ENCODE peak calls at places on chromosomes 1 and 21, in four cellular contexts. One of them, this sample, is unnamed.

GRCh38 chr1:181356505-181357340 is 126.6 kb upstream of the CACNA1E start:
- DNase-seq in upper lobe of right lung: no peak
- DNase-seq in IMR-90: no peak
- DNase-seq in OCI-LY7: no peak
- DNase-seq in this sample: no peak

GRCh38 chr1:28195780-28196179 is 19.3 kb upstream of the PTAFR start:
- DNase-seq in upper lobe of right lung: peak; percentile 18
- DNase-seq in OCI-LY7: no peak
- DNase-seq in IMR-90: no peak
- DNase-seq in this sample: no peak

GRCh38 chr1:89566761-89567174 is 42.1 kb downstream of the LRRC8B start:
- DNase-seq in IMR-90: peak; percentile 13
- DNase-seq in upper lobe of right lung: peak; percentile 68
- DNase-seq in OCI-LY7: no peak
- DNase-seq in this sample: no peak

GRCh38 chr21:35508389-35508888 is 459.3 kb upstream of the RUNX1 start:
- DNase-seq in OCI-LY7: peak; percentile 17
- DNase-seq in upper lobe of right lung: peak; percentile 80
- DNase-seq in IMR-90: peak; percentile 65
- DNase-seq in this sample: peak; percentile 58

GRCh38 chr1:201624741-201625646 is 86.1 kb downstream of the NAV1 start:
- DNase-seq in IMR-90: peak; percentile 98
- DNase-seq in upper lobe of right lung: no peak
- DNase-seq in OCI-LY7: no peak
- DNase-seq in this sample: peak; percentile 98

GRCh38 chr1:1680031-1680911 is 12.3 kb downstream of the SLC35E2B start:
- DNase-seq in IMR-90: no peak
- DNase-seq in OCI-LY7: no peak
- DNase-seq in upper lobe of right lung: no peak
- DNase-seq in this sample: no peak

GRCh38 chr1:92853299-92853698 is 21.5 kb downstream of the RPL5 start:
- DNase-seq in upper lobe of right lung: no peak
- DNase-seq in OCI-LY7: no peak
- DNase-seq in IMR-90: no peak
- DNase-seq in this sample: no peak

GRCh38 chr1:226987179-226987536 is 47.1 kb downstream of the COQ8A start:
- DNase-seq in upper lobe of right lung: no peak
- DNase-seq in OCI-LY7: no peak
- DNase-seq in IMR-90: no peak
- DNase-seq in this sample: no peak

GRCh38 chr1:212388985-212389716 is 25.5 kb downstream of the PACC1 start:
- DNase-seq in OCI-LY7: no peak
- DNase-seq in IMR-90: no peak
- DNase-seq in upper lobe of right lung: no peak
- DNase-seq in this sample: no peak

GRCh38 chr1:245888809-245889208 is 618.3 kb downstream of the SMYD3 start:
- DNase-seq in OCI-LY7: peak; percentile 51
- DNase-seq in IMR-90: peak; percentile 41
- DNase-seq in upper lobe of right lung: no peak
- DNase-seq in this sample: peak; percentile 23

GRCh38 chr1:34250342-34250741 is 73.6 kb downstream of the C1orf94 start:
- DNase-seq in IMR-90: no peak
- DNase-seq in OCI-LY7: no peak
- DNase-seq in upper lobe of right lung: no peak
- DNase-seq in this sample: no peak

GRCh38 chr1:110187139-110187890 is 22.8 kb upstream of the KCNC4 start:
- DNase-seq in upper lobe of right lung: no peak
- DNase-seq in OCI-LY7: no peak
- DNase-seq in IMR-90: no peak
- DNase-seq in this sample: peak; percentile 75

GRCh38 chr1:206430031-206430983 is 40.0 kb upstream of the IKBKE start:
- DNase-seq in upper lobe of right lung: no peak
- DNase-seq in IMR-90: peak; percentile 94
- DNase-seq in OCI-LY7: no peak
- DNase-seq in this sample: peak; percentile 85
- TF ChIP-seq CTCF in upper lobe of right lung: no peak
- TF ChIP-seq CTCF in IMR-90: no peak
- TF ChIP-seq CTCF in OCI-LY7: no peak
- TF ChIP-seq CTCF in this sample: peak; percentile 25

GRCh38 chr21:38810034-38810825 is 4.5 kb downstream of the ETS2 start:
- DNase-seq in OCI-LY7: no peak
- DNase-seq in upper lobe of right lung: no peak
- DNase-seq in IMR-90: no peak
- DNase-seq in this sample: no peak

GRCh38 chr21:38809170-38809878 is 3.6 kb downstream of the ETS2 start:
- DNase-seq in IMR-90: no peak
- DNase-seq in upper lobe of right lung: no peak
- DNase-seq in OCI-LY7: peak; percentile 42
- DNase-seq in this sample: no peak

GRCh38 chr21:38810826-38811164 is 5.1 kb downstream of the ETS2 start:
- DNase-seq in OCI-LY7: no peak
- DNase-seq in upper lobe of right lung: no peak
- DNase-seq in IMR-90: no peak
- DNase-seq in this sample: no peak

GRCh38 chr21:38813143-38813542 is 7.4 kb downstream of the ETS2 start:
- DNase-seq in OCI-LY7: no peak
- DNase-seq in IMR-90: no peak
- DNase-seq in upper lobe of right lung: no peak
- DNase-seq in this sample: no peak

DNA sequence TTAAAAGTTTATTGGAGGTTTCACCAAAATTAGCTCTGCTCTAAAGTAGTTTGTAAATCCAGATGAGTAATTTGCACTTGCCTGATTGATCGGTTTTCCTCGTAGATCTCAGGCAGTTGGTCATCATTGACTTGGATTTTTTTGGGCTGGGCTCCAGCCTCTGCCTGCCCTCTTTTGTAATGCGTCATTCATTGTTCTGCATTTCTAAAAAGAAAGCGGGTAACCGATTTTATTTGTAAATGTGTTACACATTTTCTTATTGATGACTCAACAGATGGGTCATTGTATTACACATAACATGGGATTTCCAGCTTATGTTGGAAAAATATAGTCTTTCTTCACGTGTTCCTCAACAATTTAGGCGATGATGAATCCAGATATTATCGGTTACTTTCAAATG is 5.5 kb downstream of the ETS2 start:
- DNase-seq in IMR-90: peak; percentile 95
- DNase-seq in upper lobe of right lung: no peak
- DNase-seq in OCI-LY7: no peak
- DNase-seq in this sample: peak; percentile 89
- H3K4me3 ChIP-seq in IMR-90: no peak overlapping the region
- H3K4me3 ChIP-seq in upper lobe of right lung: peak overlapping the region; percentile 99
- H3K4me3 ChIP-seq in OCI-LY7: no peak overlapping the region
- H3K4me3 ChIP-seq in this sample: no peak overlapping the region

DNA sequence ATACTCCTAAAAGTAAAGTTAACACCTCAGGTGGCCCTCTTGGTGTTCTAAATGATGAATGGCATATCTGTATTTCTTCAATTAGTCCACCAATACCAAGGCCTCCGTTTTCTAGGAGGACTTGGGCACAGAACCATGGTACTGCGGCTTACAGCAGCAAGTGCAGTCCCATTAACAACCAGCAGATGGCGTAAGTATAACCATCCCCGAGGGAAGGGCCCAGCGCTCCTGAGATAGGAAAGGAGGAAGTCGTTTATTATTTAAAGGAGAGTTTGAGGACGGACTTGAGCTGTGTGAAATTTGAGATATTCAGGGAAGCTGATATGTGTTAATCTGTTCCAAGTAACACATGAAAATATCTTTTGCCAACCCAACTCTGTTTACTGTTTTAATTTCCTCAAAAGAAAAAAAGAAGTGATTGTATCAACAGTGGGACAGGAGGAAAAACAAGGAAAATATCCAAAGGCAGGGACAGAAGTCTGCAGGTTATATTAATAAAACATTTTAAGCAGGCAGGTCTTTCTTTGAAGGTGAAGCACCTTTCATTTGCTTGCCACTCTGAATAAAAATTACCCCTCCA is 37.7 kb upstream of the KCNJ15 start:
- DNase-seq in OCI-LY7: peak; percentile 53
- DNase-seq in IMR-90: peak; percentile 79
- DNase-seq in upper lobe of right lung: peak; percentile 77
- DNase-seq in this sample: peak; percentile 76
- TF ChIP-seq CTCF in OCI-LY7: peak; percentile 96
- TF ChIP-seq CTCF in IMR-90: peak; percentile 91
- TF ChIP-seq CTCF in upper lobe of right lung: peak; percentile 99
- TF ChIP-seq CTCF in this sample: peak; percentile 95

GRCh38 chr21:29196021-29196663 is 65.7 kb downstream of the MAP3K7CL start:
- DNase-seq in upper lobe of right lung: no peak
- DNase-seq in IMR-90: peak; percentile 97
- DNase-seq in OCI-LY7: peak; percentile 55
- DNase-seq in this sample: peak; percentile 79

GRCh38 chr21:29193907-29194306 is 63.5 kb downstream of the MAP3K7CL start:
- DNase-seq in OCI-LY7: no peak
- DNase-seq in upper lobe of right lung: no peak
- DNase-seq in IMR-90: no peak
- DNase-seq in this sample: no peak

GRCh38 chr21:29194342-29194741 is 63.9 kb downstream of the MAP3K7CL start:
- DNase-seq in OCI-LY7: no peak
- DNase-seq in upper lobe of right lung: no peak
- DNase-seq in IMR-90: no peak
- DNase-seq in this sample: peak; percentile 33

GRCh38 chr21:29192999-29193563 is 62.6 kb downstream of the MAP3K7CL start:
- DNase-seq in IMR-90: no peak
- DNase-seq in upper lobe of right lung: no peak
- DNase-seq in OCI-LY7: no peak
- DNase-seq in this sample: peak; percentile 52

DNA sequence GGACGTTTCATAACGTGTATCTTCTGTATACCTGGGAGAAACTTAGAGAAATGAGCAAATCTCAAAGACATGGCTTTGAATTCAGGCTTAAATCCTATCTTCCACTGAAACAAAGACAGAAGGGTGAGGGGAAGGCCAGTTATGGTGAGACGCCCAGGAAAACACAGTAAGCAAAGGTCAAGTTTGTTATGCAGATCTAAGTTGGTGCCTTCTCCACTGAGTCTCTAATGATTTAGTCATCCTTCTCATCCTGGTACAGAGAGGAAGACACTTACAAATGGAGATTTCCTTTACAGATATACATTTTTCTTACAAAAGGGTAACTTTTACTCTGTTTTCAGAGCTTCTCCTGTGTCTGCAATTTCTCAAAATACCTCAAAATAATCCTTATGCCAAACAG is 64.4 kb downstream of the MAP3K7CL start:
- DNase-seq in OCI-LY7: no peak
- DNase-seq in IMR-90: peak; percentile 39
- DNase-seq in upper lobe of right lung: no peak
- DNase-seq in this sample: no peak
- H3K4me3 ChIP-seq in OCI-LY7: no peak overlapping the region
- H3K4me3 ChIP-seq in IMR-90: no peak overlapping the region
- H3K4me3 ChIP-seq in upper lobe of right lung: no peak overlapping the region
- H3K4me3 ChIP-seq in this sample: no peak overlapping the region

GRCh38 chr1:158212315-158212714 is 31.6 kb downstream of the CD1D start:
- DNase-seq in IMR-90: no peak
- DNase-seq in OCI-LY7: no peak
- DNase-seq in upper lobe of right lung: no peak
- DNase-seq in this sample: no peak

GRCh38 chr1:158204458-158204827 is 23.7 kb downstream of the CD1D start:
- DNase-seq in IMR-90: no peak
- DNase-seq in OCI-LY7: no peak
- DNase-seq in upper lobe of right lung: no peak
- DNase-seq in this sample: no peak

GRCh38 chr1:158203693-158204457 is 23.2 kb downstream of the CD1D start:
- DNase-seq in IMR-90: peak; percentile 76
- DNase-seq in OCI-LY7: peak; percentile 75
- DNase-seq in upper lobe of right lung: no peak
- DNase-seq in this sample: peak; percentile 71

GRCh38 chr1:158208717-158209116 is 28.0 kb downstream of the CD1D start:
- DNase-seq in upper lobe of right lung: no peak
- DNase-seq in IMR-90: no peak
- DNase-seq in OCI-LY7: no peak
- DNase-seq in this sample: no peak
- TF ChIP-seq CTCF in upper lobe of right lung: no peak
- TF ChIP-seq CTCF in IMR-90: no peak
- TF ChIP-seq CTCF in OCI-LY7: no peak
- TF ChIP-seq CTCF in this sample: no peak

DNA sequence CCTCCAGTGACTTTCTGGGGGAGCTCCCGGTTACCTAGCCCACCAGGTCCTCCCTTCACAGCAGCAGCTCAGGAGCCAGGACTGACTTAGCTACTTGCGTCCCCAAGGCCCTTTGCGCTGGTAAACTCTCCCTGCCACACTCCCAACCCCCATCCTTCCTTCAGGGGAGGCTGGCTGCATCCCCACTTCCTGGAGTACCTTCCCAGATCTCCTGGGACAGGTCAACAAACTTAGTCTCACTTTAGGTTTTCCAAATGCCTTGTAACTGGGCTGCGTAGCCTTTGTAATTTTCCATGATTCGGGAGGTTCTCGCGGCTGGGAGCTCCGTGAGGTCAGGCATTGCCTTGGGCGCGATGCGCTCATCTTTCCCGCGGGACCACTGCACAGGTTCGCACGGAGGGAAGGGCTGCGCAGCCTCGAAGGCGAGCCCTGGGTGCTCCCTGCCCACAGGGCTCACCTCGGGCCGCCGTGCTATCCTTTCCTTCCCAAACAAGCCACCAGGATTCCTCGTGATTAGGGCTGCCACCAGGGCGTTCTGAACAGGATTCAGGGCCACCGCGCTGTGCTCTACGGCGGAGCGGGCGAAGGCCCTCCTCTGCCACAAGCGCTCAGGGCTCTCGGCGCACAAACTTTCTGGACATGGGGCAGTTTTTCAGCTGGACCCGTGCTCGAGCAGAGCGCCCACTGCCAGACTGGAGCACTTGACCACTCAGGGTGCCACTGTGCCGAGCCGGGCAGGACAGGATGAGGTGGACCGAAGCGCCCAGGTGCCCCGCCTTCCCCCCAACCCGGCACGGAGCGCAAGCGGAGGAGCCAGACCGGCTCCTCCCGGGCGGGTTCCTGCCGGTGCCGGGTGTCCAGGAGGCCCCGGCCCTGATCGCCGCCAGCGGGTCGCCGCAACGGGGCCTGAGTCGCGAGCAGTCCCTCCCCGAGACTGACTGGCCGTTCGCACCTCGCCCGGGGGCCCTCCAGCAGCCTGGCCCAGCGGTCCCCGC is 1.1 kb downstream of the TMPRSS2 start:
- DNase-seq in OCI-LY7: no peak
- DNase-seq in IMR-90: no peak
- DNase-seq in upper lobe of right lung: peak; percentile 83
- DNase-seq in this sample: no peak
- H3K4me3 ChIP-seq in OCI-LY7: no peak overlapping the region
- H3K4me3 ChIP-seq in IMR-90: no peak overlapping the region
- H3K4me3 ChIP-seq in upper lobe of right lung: peak overlapping the region; percentile 52
- H3K4me3 ChIP-seq in this sample: no peak overlapping the region

DNA sequence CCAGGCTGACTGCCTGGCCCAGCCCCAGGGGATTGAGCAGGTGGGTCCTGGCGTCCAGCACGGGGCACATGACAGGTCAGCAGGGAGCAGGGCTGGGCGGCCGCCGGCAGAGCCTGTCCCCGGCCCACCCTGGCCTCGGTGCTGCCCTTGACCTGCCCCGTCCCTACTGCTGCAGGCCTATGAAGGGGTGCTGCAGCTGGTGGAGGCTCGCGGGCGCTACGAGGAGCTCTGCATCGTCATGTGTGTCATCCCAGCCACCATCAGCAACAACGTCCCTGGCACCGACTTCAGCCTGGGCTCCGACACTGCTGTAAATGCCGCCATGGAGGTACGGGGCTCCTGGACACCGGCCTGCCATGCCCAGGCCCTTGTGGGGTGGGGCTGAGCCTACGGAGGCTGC is 15.6 kb downstream of the CFAP410 start:
- DNase-seq in IMR-90: no peak
- DNase-seq in upper lobe of right lung: no peak
- DNase-seq in OCI-LY7: no peak
- DNase-seq in this sample: no peak
- TF ChIP-seq CTCF in IMR-90: no peak
- TF ChIP-seq CTCF in upper lobe of right lung: no peak
- TF ChIP-seq CTCF in OCI-LY7: no peak
- TF ChIP-seq CTCF in this sample: no peak

This sample was measured in AG10803.